ENCODE peak calls at places on chromosomes 13 and 19, in nine cellular contexts. J, Z, N, C, T, I, F, D and P are unnamed samples.

GRCh38 chr13:45200701-45201230 is at the start of gene KCTD4:
- DNase-seq in J (no peak), Z (no peak), N (no peak), C (no peak), T (no peak), I (no peak), F (no peak), D (no peak), P (no peak)

GRCh38 chr13:43911283-43911682 is 31.6 kb downstream of the LACC1 start:
- DNase-seq in J (no peak), Z (no peak), N (no peak), C (no peak), T (no peak), I (no peak), F (no peak), D (no peak), P (no peak)

GRCh38 chr13:58946274-58946673 is 1217.5 kb downstream of the DIAPH3 start:
- DNase-seq in J (no peak), Z (no peak), N (no peak), C (no peak), T (no peak), I (no peak), F (no peak), D (no peak), P (no peak)

GRCh38 chr19:18662972-18663732 is 20.3 kb upstream of the CRTC1 start:
- DNase-seq in J (no peak), Z (no peak), N (no peak), C (no peak), T (no peak), I (no peak), F (no peak), D (no peak), P (no peak)

GRCh38 chr13:98835156-98835555 is 82.7 kb upstream of the SLC15A1 start:
- DNase-seq in J (no peak), Z (no peak), N (no peak), C (no peak), T (no peak), I (no peak), F (no peak), D (no peak), P (no peak)

GRCh38 chr19:6530385-6531162 is at the start of gene TNFSF9:
- DNase-seq in J (peak; percentile 77), Z (peak; percentile 10), N (peak; percentile 76), C (peak; percentile 91), T (peak; percentile 95), I (peak; percentile 60), F (peak; percentile 72), D (peak; percentile 45), P (peak; percentile 90)

GRCh38 chr13:99484405-99484981 is 16.8 kb upstream of the TM9SF2 start:
- DNase-seq in J (no peak), Z (no peak), N (no peak), C (no peak), T (peak; percentile 80), I (no peak), F (no peak), D (no peak), P (no peak)

GRCh38 chr19:55406869-55407624 is 541 bp downstream of the UBE2S start:
- DNase-seq in J (no peak), Z (no peak), N (no peak), C (peak; percentile 37), T (peak; percentile 68), I (peak; percentile 14), F (no peak), D (no peak), P (no peak)

GRCh38 chr19:43731346-43731745 is 15.5 kb downstream of the IRGC start:
- DNase-seq in J (no peak), Z (no peak), N (no peak), C (no peak), T (no peak), I (no peak), F (no peak), D (no peak), P (no peak)

GRCh38 chr13:52085416-52085815 is 43.5 kb downstream of the NEK5 start:
- DNase-seq in J (no peak), Z (no peak), N (no peak), C (no peak), T (peak; percentile 80), I (no peak), F (no peak), D (peak; percentile 43), P (no peak)

GRCh38 chr19:50972795-50973376 is 3.5 kb upstream of the KLK6 start:
- DNase-seq in J (no peak), Z (no peak), N (no peak), C (no peak), T (no peak), I (no peak), F (no peak), D (no peak), P (no peak)

GRCh38 chr19:29302002-29302928 is 89.3 kb upstream of the UQCRFS1 start:
- DNase-seq in J (no peak), Z (no peak), N (no peak), C (no peak), T (no peak), I (no peak), F (no peak), D (no peak), P (no peak)

GRCh38 chr13:105773887-105774538 is 761.4 kb downstream of the EFNB2 start:
- DNase-seq in J (no peak), Z (no peak), N (no peak), C (no peak), T (no peak), I (peak; percentile 10), F (no peak), D (no peak), P (no peak)

GRCh38 chr13:114235697-114236096 is 1.0 kb downstream of the CDC16 start:
- DNase-seq in J (no peak), Z (no peak), N (no peak), C (no peak), T (no peak), I (no peak), F (no peak), D (no peak), P (no peak)

GRCh38 chr19:2083174-2083854 is 12.8 kb downstream of the MOB3A start:
- DNase-seq in J (peak; percentile 73), Z (no peak), N (peak; percentile 45), C (no peak), T (no peak), I (no peak), F (no peak), D (no peak), P (no peak)

GRCh38 chr19:55384576-55385235 is 614 bp upstream of the TMEM238 start:
- DNase-seq in J (peak; percentile 41), Z (peak; percentile 90), N (no peak), C (peak; percentile 46), T (no peak), I (peak; percentile 73), F (no peak), D (no peak), P (no peak)

GRCh38 chr19:3556978-3557460 is 367 bp downstream of the MFSD12 start:
- DNase-seq in J (peak; percentile 77), Z (no peak), N (peak; percentile 54), C (no peak), T (peak; percentile 72), I (no peak), F (no peak), D (no peak), P (peak; percentile 42)

GRCh38 chr19:29771708-29772415 is 39.9 kb upstream of the CCNE1 start:
- DNase-seq in J (peak; percentile 12), Z (no peak), N (no peak), C (no peak), T (peak; percentile 89), I (no peak), F (no peak), D (peak; percentile 0), P (peak; percentile 74)

GRCh38 chr13:111371720-111372119 is 51.3 kb downstream of the TEX29 start:
- DNase-seq in J (no peak), Z (no peak), N (no peak), C (peak; percentile 4), T (no peak), I (no peak), F (no peak), D (no peak), P (no peak)

GRCh38 chr13:109704771-109705628 is 81.4 kb downstream of the IRS2 start:
- DNase-seq in J (no peak), Z (peak; percentile 30), N (no peak), C (peak; percentile 67), T (no peak), I (no peak), F (no peak), D (no peak), P (peak; percentile 13)

GRCh38 chr13:99442273-99442895 is 58.9 kb upstream of the TM9SF2 start:
- DNase-seq in J (no peak), Z (peak; percentile 15), N (peak; percentile 30), C (no peak), T (peak; percentile 60), I (peak; percentile 40), F (no peak), D (no peak), P (peak; percentile 62)

GRCh38 chr19:44904426-44904994 is 1.1 kb upstream of the APOE start:
- DNase-seq in J (no peak), Z (no peak), N (no peak), C (no peak), T (no peak), I (no peak), F (no peak), D (no peak), P (no peak)

GRCh38 chr13:27379694-27380596 is 44.5 kb upstream of the GTF3A start:
- DNase-seq in J (peak; percentile 30), Z (peak; percentile 57), N (peak; percentile 19), C (no peak), T (peak; percentile 85), I (peak; percentile 43), F (peak; percentile 31), D (no peak), P (peak; percentile 80)

GRCh38 chr19:13859361-13859880 is 17.5 kb upstream of the NANOS3 start:
- DNase-seq in J (no peak), Z (no peak), N (no peak), C (no peak), T (no peak), I (no peak), F (no peak), D (no peak), P (no peak)

GRCh38 chr19:34067861-34068271 is 104.4 kb upstream of the LSM14A start:
- DNase-seq in J (no peak), Z (no peak), N (no peak), C (no peak), T (peak; percentile 41), I (no peak), F (no peak), D (peak; percentile 68), P (peak; percentile 19)

GRCh38 chr19:12840091-12841079 is 2.1 kb downstream of the MAST1 start:
- DNase-seq in J (no peak), Z (peak; percentile 89), N (no peak), C (peak; percentile 78), T (peak; percentile 86), I (peak; percentile 76), F (peak; percentile 44), D (no peak), P (peak; percentile 97)

GRCh38 chr13:33415822-33416221 is 130.3 kb upstream of the STARD13 start:
- DNase-seq in J (no peak), Z (no peak), N (no peak), C (no peak), T (no peak), I (no peak), F (no peak), D (no peak), P (no peak)

GRCh38 chr13:26653310-26653709 is 95.8 kb downstream of the WASF3 start:
- DNase-seq in J (no peak), Z (no peak), N (no peak), C (no peak), T (peak; percentile 66), I (no peak), F (no peak), D (no peak), P (no peak)

GRCh38 chr19:32373614-32374295 is 28.3 kb downstream of the ZNF507 start:
- DNase-seq in J (no peak), Z (peak; percentile 52), N (no peak), C (peak; percentile 57), T (peak; percentile 89), I (no peak), F (peak; percentile 63), D (peak; percentile 99), P (peak; percentile 85)

GRCh38 chr19:4414800-4415251 is 12.4 kb downstream of the CHAF1A start:
- DNase-seq in J (no peak), Z (no peak), N (no peak), C (no peak), T (no peak), I (no peak), F (no peak), D (no peak), P (no peak)

GRCh38 chr13:52599037-52599852 is 43.0 kb upstream of the HNRNPA1L2 start:
- DNase-seq in J (no peak), Z (no peak), N (no peak), C (no peak), T (peak; percentile 29), I (no peak), F (peak; percentile 40), D (no peak), P (peak; percentile 31)